ENCODE peak calls at places on chromosomes 6 and 20, in six cellular contexts. S, H, A, M, N and V are unnamed samples.

GRCh38 chr6:33425668-33426577 is 6.1 kb downstream of the SYNGAP1 start:
- DNase-seq in A (peak), M (peak), S (peak), H (peak), N (peak), V (peak)

GRCh38 chr6:167699141-167700036 is 127.3 kb upstream of the AFDN start:
- DNase-seq in A (no peak), N (no peak), M (peak), H (no peak), S (peak), V (no peak)

GRCh38 chr20:53935353-53936084 is 134.9 kb downstream of the BCAS1 start:
- DNase-seq in S (no peak), A (no peak), M (peak), N (no peak), H (no peak), V (peak)

GRCh38 chr6:3761989-3762270 is 10.4 kb upstream of the PXDC1 start:
- DNase-seq in N (no peak), S (no peak), A (no peak), M (no peak), H (no peak), V (no peak)

GRCh38 chr6:37137201-37137880 is 32.6 kb upstream of the PIM1 start:
- DNase-seq in M (no peak), S (no peak), H (peak), N (peak), A (no peak), V (no peak)

GRCh38 chr20:46358336-46359058 is 47.9 kb downstream of the ELMO2 start:
- DNase-seq in M (no peak), S (no peak), H (no peak), A (no peak), N (no peak), V (no peak)

GRCh38 chr6:160279850-160280249 is 21.2 kb upstream of the SLC22A2 start:
- DNase-seq in A (no peak), S (no peak), N (no peak), M (no peak), H (peak), V (no peak)

GRCh38 chr20:48829940-48830339 is 2.1 kb upstream of the PREX1 start:
- DNase-seq in H (no peak), N (no peak), M (no peak), A (no peak), S (no peak), V (peak)

GRCh38 chr6:159665868-159666635 is 27.0 kb downstream of the SOD2 start:
- DNase-seq in A (no peak), S (no peak), N (no peak), H (no peak), M (no peak), V (no peak)

GRCh38 chr6:134621858-134622257 is 303.9 kb upstream of the SGK1 start:
- DNase-seq in H (no peak), M (no peak), A (no peak), S (peak), N (no peak), V (no peak)

GRCh38 chr6:34656378-34657036 is 40.1 kb downstream of the ILRUN start:
- DNase-seq in S (peak), H (no peak), A (no peak), M (peak), N (no peak), V (no peak)

GRCh38 chr6:125144822-125145221 is 8.8 kb upstream of the TPD52L1 start:
- DNase-seq in S (no peak), H (no peak), A (no peak), M (no peak), N (no peak), V (no peak)

GRCh38 chr6:11120273-11121005 is 8.9 kb upstream of the ERVFRD-1 start:
- DNase-seq in S (no peak), N (no peak), A (no peak), M (no peak), H (no peak), V (no peak)

GRCh38 chr20:5863040-5863811 is 87.1 kb downstream of the TRMT6 start:
- DNase-seq in N (no peak), A (no peak), M (no peak), H (no peak), S (no peak), V (no peak)

DNA sequence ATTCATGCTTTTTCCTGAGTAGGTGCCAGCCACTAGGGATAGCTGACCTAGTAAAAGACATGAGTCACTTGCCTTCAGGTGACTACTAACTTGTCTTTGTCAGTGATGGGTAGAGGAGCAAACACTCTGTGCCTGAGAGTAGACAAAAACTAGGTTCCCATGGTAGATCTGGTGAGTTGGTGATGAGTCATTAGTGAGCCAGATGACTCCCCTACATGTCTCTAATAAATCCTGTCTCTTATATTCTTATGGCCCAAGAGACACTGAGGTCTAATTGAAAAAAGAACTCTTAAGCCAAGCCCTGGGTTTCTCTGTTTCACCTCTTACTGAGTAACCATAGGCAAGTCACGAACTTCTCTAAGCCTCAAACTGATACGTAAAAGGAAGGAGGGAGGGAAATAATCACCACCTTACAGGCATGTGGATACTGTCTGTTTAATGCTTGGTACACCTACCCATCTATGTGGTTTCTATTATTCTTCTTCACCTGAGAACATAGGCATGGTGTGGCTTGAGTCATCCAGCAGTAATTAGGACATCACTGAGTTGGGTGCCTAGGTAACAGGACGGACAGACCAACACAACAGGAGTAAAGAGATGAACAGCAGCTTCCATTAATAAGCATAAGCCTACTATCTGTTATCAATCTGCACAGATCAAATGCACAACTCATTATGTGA is 20.3 kb downstream of the TTPAL start:
- DNase-seq in A (no peak), H (peak), N (no peak), M (no peak), S (no peak), V (no peak)
- H3K27ac ChIP-seq in A (no peak), H (peak), N (peak), M (no peak), S (peak), V (no peak)

GRCh38 chr6:153135681-153136080 is 4.6 kb upstream of the RGS17 start:
- DNase-seq in S (no peak), H (no peak), N (no peak), A (no peak), M (no peak), V (no peak)

GRCh38 chr6:153126218-153126617 is 4.9 kb downstream of the RGS17 start:
- DNase-seq in A (no peak), H (no peak), S (no peak), M (no peak), N (no peak), V (no peak)

GRCh38 chr6:153129873-153130514 is 1.1 kb downstream of the RGS17 start:
- DNase-seq in H (no peak), N (no peak), A (no peak), M (no peak), S (no peak), V (no peak)

GRCh38 chr6:153131037-153131981 is at the start of gene RGS17:
- DNase-seq in H (peak), M (no peak), A (no peak), N (no peak), S (peak), V (no peak)

GRCh38 chr6:153130515-153131036 is 506 bp downstream of the RGS17 start:
- DNase-seq in N (no peak), A (no peak), H (no peak), S (no peak), M (no peak), V (no peak)
- H3K27ac ChIP-seq in N (peak), A (no peak), H (peak), S (peak), M (no peak), V (peak)

DNA sequence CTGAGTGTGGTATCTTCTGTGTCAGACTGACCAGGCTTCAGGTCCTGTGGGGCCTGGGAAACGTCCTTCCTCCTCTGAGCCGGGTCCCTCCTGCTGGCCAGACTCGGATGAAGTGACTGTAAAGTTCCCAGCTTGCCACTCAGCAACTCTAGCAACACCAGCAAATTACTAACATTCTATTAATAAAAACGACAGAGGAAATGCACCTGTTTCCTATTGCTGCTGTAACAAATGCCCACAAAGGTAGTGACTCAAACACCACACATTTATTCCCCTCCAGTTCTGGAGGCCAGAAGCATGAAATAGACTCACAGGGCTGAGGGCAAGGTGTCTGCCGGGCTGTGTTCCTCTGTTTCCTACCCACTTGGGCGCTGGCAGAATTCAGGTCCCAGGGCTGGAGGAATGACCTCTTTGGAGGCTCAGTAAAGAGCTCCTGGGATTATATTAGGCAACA is 48.8 kb downstream of the CTCFL start:
- DNase-seq in A (no peak), M (peak), N (no peak), H (no peak), S (no peak), V (peak)
- H3K27ac ChIP-seq in A (no peak), M (peak), N (no peak), H (no peak), S (no peak), V (no peak)

GRCh38 chr6:100261486-100261885 is 203.2 kb downstream of the SIM1 start:
- DNase-seq in A (no peak), H (no peak), S (no peak), M (no peak), N (no peak), V (no peak)

GRCh38 chr6:100260584-100260983 is 204.1 kb downstream of the SIM1 start:
- DNase-seq in H (no peak), N (no peak), A (no peak), M (no peak), S (no peak), V (no peak)

GRCh38 chr6:100258752-100259151 is 206.0 kb downstream of the SIM1 start:
- DNase-seq in N (no peak), S (no peak), H (no peak), M (no peak), A (no peak), V (no peak)

GRCh38 chr6:100257661-100258395 is 206.9 kb downstream of the SIM1 start:
- DNase-seq in H (peak), S (no peak), M (peak), N (no peak), A (no peak), V (no peak)

DNA sequence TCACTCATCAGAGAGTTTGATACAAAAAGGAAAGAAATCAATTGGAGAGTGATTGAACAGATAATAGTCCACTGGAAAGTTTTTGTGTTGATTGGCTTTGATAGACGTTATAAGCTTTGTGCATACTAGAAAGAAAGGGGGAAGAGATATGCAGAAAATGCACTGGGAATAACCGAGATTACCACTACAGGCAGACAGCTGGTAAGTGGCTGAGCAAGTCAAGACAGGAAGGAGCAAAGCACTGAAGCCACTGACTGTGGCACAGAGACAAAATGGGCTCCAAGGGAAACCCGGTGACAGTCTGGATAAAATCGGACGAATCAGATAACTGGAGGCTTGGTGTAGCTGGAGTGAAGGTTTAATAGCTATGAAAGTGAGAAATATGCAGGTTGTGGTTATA is 209.0 kb downstream of the SIM1 start:
- DNase-seq in H (no peak), M (no peak), A (no peak), N (no peak), S (no peak), V (no peak)
- H3K27ac ChIP-seq in H (peak), M (no peak), A (no peak), N (no peak), S (no peak), V (no peak)

GRCh38 chr20:62702008-62702290 is 6.7 kb upstream of the NTSR1 start:
- DNase-seq in S (no peak), M (no peak), H (no peak), N (no peak), A (no peak), V (no peak)

GRCh38 chr20:62705626-62706025 is 3.0 kb upstream of the NTSR1 start:
- DNase-seq in H (no peak), A (no peak), N (no peak), M (no peak), S (no peak), V (no peak)

GRCh38 chr20:62702886-62703852 is 5.5 kb upstream of the NTSR1 start:
- DNase-seq in A (no peak), S (peak), N (no peak), H (peak), M (no peak), V (no peak)

GRCh38 chr20:62704341-62704948 is 4.2 kb upstream of the NTSR1 start:
- DNase-seq in S (peak), A (no peak), H (peak), M (no peak), N (peak), V (no peak)

DNA sequence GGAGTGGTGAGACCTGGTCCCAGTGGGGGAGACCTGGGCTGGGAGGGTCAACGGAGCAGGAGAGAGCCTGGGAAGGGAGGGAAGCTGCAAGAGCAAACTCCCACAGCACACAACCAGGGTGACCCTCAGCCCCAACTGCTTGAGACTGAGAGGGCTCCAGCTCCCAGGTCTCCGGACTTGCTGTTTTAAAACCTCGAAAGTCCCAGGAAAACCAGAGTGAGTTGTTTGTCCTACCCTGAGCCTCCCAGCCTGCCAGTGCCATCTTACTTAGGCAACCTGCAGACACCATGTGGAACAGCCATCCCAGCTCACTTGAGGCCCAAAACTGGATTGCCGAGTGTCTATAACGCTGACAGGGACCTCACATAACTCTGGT is 4.8 kb upstream of the NTSR1 start:
- DNase-seq in A (no peak), N (no peak), M (no peak), S (no peak), H (no peak), V (no peak)
- H3K27ac ChIP-seq in A (no peak), N (no peak), M (no peak), S (no peak), H (peak), V (no peak)